ENCODE peak calls at places on chromosomes 11 and 22, in five cellular contexts. I, H, D, E and O are unnamed samples. For H3K36me3, the result is how much of the 10 kb centered on the place peaks cover.

GRCh38 chr11:129279326-129280026 is 87.4 kb upstream of the ARHGAP32 start:
- DNase-seq in H (no peak), E (no peak), I (peak), D (no peak), O (peak)

GRCh38 chr11:123546515-123546914 is 107.9 kb downstream of the SCN3B start:
- DNase-seq in D (no peak), E (no peak), H (peak), I (no peak), O (no peak)

GRCh38 chr11:34262601-34263081 is 95.2 kb downstream of the ABTB2 start:
- DNase-seq in H (no peak), E (no peak), D (no peak), I (peak), O (no peak)

GRCh38 chr11:73804712-73805111 is 17.0 kb downstream of the MRPL48 start:
- DNase-seq in E (no peak), D (no peak), I (no peak), H (no peak), O (no peak)

GRCh38 chr22:46250035-46250782 is at the start of gene CDPF1:
- DNase-seq in D (peak), E (peak), I (peak), H (peak), O (peak)

GRCh38 chr11:106477776-106478175 is 400.3 kb downstream of the AASDHPPT start:
- DNase-seq in I (no peak), D (no peak), E (no peak), H (no peak), O (no peak)

GRCh38 chr11:17077240-17077519 is 287 bp downstream of the RPS13 start:
- DNase-seq in E (peak), H (no peak), D (no peak), I (no peak), O (no peak)

GRCh38 chr11:87036756-87037449 is 831 bp upstream of the TMEM135 start:
- DNase-seq in I (peak), E (no peak), H (no peak), D (peak), O (no peak)

GRCh38 chr11:132453411-132453810 is 1078.9 kb downstream of the OPCML start:
- DNase-seq in E (no peak), I (no peak), H (no peak), D (no peak), O (no peak)

GRCh38 chr22:43733138-43733537 is 79.0 kb downstream of the EFCAB6 start:
- DNase-seq in E (peak), D (no peak), I (no peak), H (no peak), O (no peak)

GRCh38 chr11:57357310-57357709 is 19.2 kb downstream of the P2RX3 start:
- DNase-seq in D (no peak), I (no peak), E (no peak), H (no peak), O (no peak)

GRCh38 chr22:37818397-37819099 is 4.6 kb upstream of the GALR3 start:
- DNase-seq in I (peak), H (no peak), E (no peak), D (no peak), O (no peak)

GRCh38 chr11:46299425-46300067 is 22.1 kb downstream of the CREB3L1 start:
- DNase-seq in E (no peak), H (no peak), D (no peak), I (no peak), O (no peak)

GRCh38 chr11:10302294-10302743 is 2.6 kb upstream of the ADM start:
- DNase-seq in I (peak), H (no peak), E (no peak), D (no peak), O (no peak)

GRCh38 chr11:64120951-64121569 is 44.9 kb downstream of the MACROD1 start:
- DNase-seq in E (no peak), I (no peak), H (no peak), D (no peak), O (no peak)

GRCh38 chr11:116366451-116366850 is 406.3 kb downstream of the BUD13 start:
- DNase-seq in I (no peak), H (no peak), E (no peak), D (no peak), O (no peak)

GRCh38 chr11:8323161-8323935 is 59.7 kb upstream of the LMO1 start:
- DNase-seq in D (no peak), I (no peak), H (no peak), E (no peak), O (no peak)

GRCh38 chr11:93784152-93784934 is at the start of gene MED17:
- DNase-seq in D (peak), E (peak), H (peak), I (peak), O (peak)

GRCh38 chr11:3823303-3823702 is 14.9 kb downstream of the PGAP2 start:
- DNase-seq in I (no peak), E (no peak), H (peak), D (no peak), O (no peak)

GRCh38 chr11:20293992-20294391 is 69.5 kb upstream of the HTATIP2 start:
- DNase-seq in I (no peak), E (no peak), D (no peak), H (no peak), O (no peak)

GRCh38 chr22:26587991-26588613 is 1.8 kb downstream of the TPST2 start:
- DNase-seq in E (no peak), I (no peak), H (no peak), D (no peak), O (no peak)

GRCh38 chr11:66844496-66845142 is 1.4 kb downstream of the RCE1 start:
- DNase-seq in D (no peak), H (no peak), I (peak), E (no peak), O (no peak)

GRCh38 chr11:66846671-66847091 is 3.4 kb downstream of the RCE1 start:
- DNase-seq in D (no peak), H (no peak), E (no peak), I (peak), O (no peak)

GRCh38 chr11:66845143-66845875 is 2.1 kb downstream of the RCE1 start:
- DNase-seq in E (no peak), H (no peak), I (peak), D (no peak), O (no peak)

GRCh38 chr11:66847461-66848232 is 4.4 kb downstream of the RCE1 start:
- DNase-seq in I (peak), E (no peak), D (no peak), H (no peak), O (no peak)

GRCh38 chr11:66845876-66846212 is 2.6 kb downstream of the RCE1 start:
- DNase-seq in H (no peak), D (no peak), E (no peak), I (peak), O (no peak)
- TF ChIP-seq CTCF in H (no peak), D (no peak), E (no peak), I (no peak), O (no peak)

DNA sequence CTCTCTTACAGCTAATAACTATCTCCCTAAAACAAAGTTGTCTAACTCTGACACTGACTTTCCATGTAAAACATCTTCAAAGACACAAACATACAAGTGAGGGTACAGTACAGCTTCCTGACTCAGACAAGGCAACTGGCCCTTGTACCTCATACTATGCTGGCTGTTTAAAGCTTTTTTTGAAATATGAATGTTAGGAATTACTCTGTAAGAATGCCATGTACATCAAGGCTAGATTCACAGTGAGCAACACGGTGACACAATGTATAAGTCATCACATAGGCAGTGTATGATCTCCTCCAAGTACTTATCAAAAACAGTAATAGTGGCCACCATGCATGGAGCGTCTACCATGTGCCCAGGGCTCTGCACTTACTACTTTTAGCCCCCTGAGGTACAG is 28.6 kb downstream of the ALG8 start:
- DNase-seq in H (no peak), I (no peak), E (no peak), D (no peak), O (no peak)
- H3K36me3 ChIP-seq in H (under half), I (under half), E (half or more), D (under half), O (under half)

GRCh38 chr11:42524534-42525227 is 787.1 kb upstream of the API5 start:
- DNase-seq in H (peak), I (peak), E (no peak), D (peak), O (no peak)
- TF ChIP-seq CTCF in H (peak), I (peak), E (peak), D (peak), O (peak)

DNA sequence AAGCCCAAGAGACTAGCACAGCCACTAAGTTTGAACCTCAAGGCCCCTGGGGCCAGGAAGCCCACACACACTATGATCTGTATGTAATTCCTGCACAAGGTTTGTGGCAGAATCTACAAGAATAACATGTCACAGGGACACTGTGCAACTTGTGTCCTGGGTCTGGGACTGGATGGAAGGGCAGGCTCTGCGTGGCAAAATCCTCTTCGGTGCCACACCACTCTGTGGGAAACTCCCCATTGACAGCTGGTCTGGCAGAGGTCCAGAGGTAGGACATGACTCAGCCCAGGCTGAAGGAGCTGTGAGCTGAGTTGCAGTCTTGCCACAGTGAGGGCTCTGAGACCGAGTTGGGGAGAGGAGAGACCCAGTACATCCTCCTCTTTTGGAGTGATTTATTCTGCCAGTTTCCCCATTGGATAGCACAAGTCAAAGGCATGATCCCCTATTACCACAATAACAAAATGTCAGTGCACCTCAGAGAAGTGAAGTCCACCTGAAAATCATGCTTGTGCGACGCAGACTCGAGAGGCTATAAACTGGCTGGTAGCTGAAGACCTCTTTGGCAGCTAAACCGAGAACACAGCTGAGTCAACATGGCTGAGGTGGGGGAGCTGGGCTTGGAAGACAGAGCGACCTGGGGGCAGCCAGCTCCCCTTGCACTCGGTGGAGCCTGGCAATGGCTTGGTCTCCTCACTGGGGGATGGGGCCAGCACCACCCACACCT is 23.3 kb upstream of the SERPIND1 start:
- DNase-seq in D (no peak), H (peak), E (no peak), I (peak), O (peak)
- H3K36me3 ChIP-seq in D (under half), H (under half), E (half or more), I (under half), O (under half)

GRCh38 chr22:23094695-23095466 is 24.6 kb downstream of the GNAZ start:
- DNase-seq in H (no peak), D (no peak), E (no peak), I (no peak), O (no peak)
- TF ChIP-seq CTCF in H (no peak), D (peak), E (no peak), I (no peak), O (no peak)